ENCODE peak calls at places on chromosome 4, in nine cellular contexts. G, R, C, X, U, S, F, K and Q are unnamed samples.

GRCh38 chr4:38821739-38822138 is 17.1 kb upstream of the TLR1 start:
- DNase-seq in F (no peak), C (no peak), G (no peak), X (no peak), U (no peak), R (no peak), K (no peak), S (no peak), Q (no peak)

GRCh38 chr4:69881173-69881773 is 21.3 kb upstream of the SULT1E1 start:
- DNase-seq in S (peak; percentile 40), C (no peak), G (no peak), U (peak; percentile 13), R (peak; percentile 53), X (peak; percentile 44), F (no peak), K (peak; percentile 33), Q (peak; percentile 3)

GRCh38 chr4:173883821-173884220 is 353.8 kb upstream of the HAND2 start:
- DNase-seq in F (no peak), R (no peak), K (no peak), U (no peak), C (no peak), G (no peak), X (no peak), S (no peak), Q (no peak)

GRCh38 chr4:80215449-80216052 is 18.2 kb downstream of the PRDM8 start:
- DNase-seq in S (no peak), G (no peak), F (no peak), X (peak; percentile 46), K (no peak), U (no peak), C (no peak), R (peak; percentile 14), Q (no peak)

GRCh38 chr4:5500165-5500564 is 208.2 kb downstream of the EVC2 start:
- DNase-seq in C (no peak), K (no peak), F (no peak), G (no peak), S (peak; percentile 32), R (no peak), U (no peak), X (no peak), Q (no peak)

GRCh38 chr4:147969573-147969972 is 237.7 kb downstream of the ARHGAP10 start:
- DNase-seq in S (no peak), C (no peak), K (no peak), R (peak; percentile 18), F (no peak), U (no peak), X (no peak), G (no peak), Q (no peak)

GRCh38 chr4:70603856-70604255 is 11.8 kb downstream of the AMBN start:
- DNase-seq in F (no peak), G (no peak), R (no peak), K (no peak), C (no peak), S (no peak), X (peak; percentile 50), U (no peak), Q (no peak)

GRCh38 chr4:33297091-33297490 is 2576.9 kb downstream of the PCDH7 start:
- DNase-seq in F (no peak), S (no peak), U (no peak), G (no peak), X (no peak), C (no peak), R (no peak), K (no peak), Q (no peak)

GRCh38 chr4:81905966-81906365 is 434.3 kb upstream of the RASGEF1B start:
- DNase-seq in X (no peak), U (no peak), K (no peak), S (no peak), C (peak; percentile 6), G (no peak), F (peak; percentile 7), R (peak; percentile 35), Q (no peak)

GRCh38 chr4:95051689-95052026 is 293.9 kb downstream of the BMPR1B start:
- DNase-seq in X (no peak), U (no peak), C (no peak), R (no peak), K (no peak), S (no peak), G (no peak), F (no peak), Q (no peak)

GRCh38 chr4:36392049-36392448 is 110.6 kb downstream of the DTHD1 start:
- DNase-seq in C (no peak), X (no peak), F (no peak), U (no peak), R (no peak), K (no peak), S (no peak), G (no peak), Q (no peak)

GRCh38 chr4:144732584-144733130 is 86.7 kb downstream of the HHIP start:
- DNase-seq in C (no peak), U (no peak), G (no peak), S (no peak), X (peak; percentile 48), K (no peak), R (no peak), F (no peak), Q (no peak)

GRCh38 chr4:140095694-140096482 is 58.1 kb downstream of the MAML3 start:
- DNase-seq in X (peak; percentile 63), S (peak; percentile 98), K (peak; percentile 63), R (no peak), U (peak; percentile 31), F (peak; percentile 78), C (no peak), G (no peak), Q (peak; percentile 62)

GRCh38 chr4:180031330-180031729 is 2211.9 kb upstream of the TENM3 start:
- DNase-seq in U (no peak), C (no peak), R (no peak), F (no peak), X (no peak), K (no peak), G (no peak), S (no peak), Q (no peak)

GRCh38 chr4:17120761-17121160 is 222.3 kb upstream of the LDB2 start:
- DNase-seq in R (no peak), U (no peak), S (no peak), X (no peak), F (no peak), C (no peak), G (no peak), K (no peak), Q (no peak)

GRCh38 chr4:62881901-62882300 is 1527.3 kb downstream of the TECRL start:
- DNase-seq in G (no peak), F (no peak), X (no peak), K (no peak), S (no peak), R (no peak), C (no peak), U (no peak), Q (no peak)

GRCh38 chr4:38193464-38193863 is 233.3 kb downstream of the PTTG2 start:
- DNase-seq in C (no peak), G (no peak), F (no peak), U (no peak), X (no peak), K (no peak), S (no peak), R (no peak), Q (no peak)

GRCh38 chr4:176883108-176883550 is 90.4 kb upstream of the VEGFC start:
- DNase-seq in K (no peak), C (no peak), F (no peak), X (no peak), R (no peak), S (peak; percentile 64), U (no peak), G (no peak), Q (no peak)

GRCh38 chr4:174107749-174108354 is 175.6 kb downstream of the FBXO8 start:
- DNase-seq in K (no peak), S (no peak), C (no peak), X (no peak), F (no peak), G (no peak), U (no peak), R (no peak), Q (no peak)

GRCh38 chr4:118756958-118757357 is 71.8 kb downstream of the METTL14 start:
- DNase-seq in G (no peak), F (no peak), S (no peak), X (no peak), U (no peak), R (no peak), K (no peak), C (no peak), Q (no peak)

GRCh38 chr4:184599492-184600135 is 49.6 kb downstream of the CASP3 start:
- DNase-seq in G (no peak), C (no peak), F (no peak), R (no peak), S (no peak), U (no peak), X (peak; percentile 65), K (no peak), Q (no peak)

GRCh38 chr4:5821665-5822358 is 71.1 kb downstream of the CRMP1 start:
- DNase-seq in C (no peak), U (no peak), G (no peak), X (no peak), F (no peak), R (no peak), K (no peak), S (peak; percentile 11), Q (no peak)

GRCh38 chr4:159283697-159284492 is 181.0 kb downstream of the RAPGEF2 start:
- DNase-seq in K (no peak), C (no peak), U (no peak), G (no peak), X (peak; percentile 23), R (no peak), S (peak; percentile 51), F (no peak), Q (no peak)

GRCh38 chr4:67545996-67546356 is 673 bp upstream of the CENPC start:
- DNase-seq in R (peak; percentile 18), U (no peak), G (no peak), C (no peak), X (no peak), F (no peak), K (no peak), S (no peak), Q (no peak)

GRCh38 chr4:153113838-153114105 is 90.5 kb upstream of the TRIM2 start:
- DNase-seq in U (no peak), G (no peak), C (no peak), R (no peak), X (no peak), F (no peak), K (no peak), S (no peak), Q (no peak)

GRCh38 chr4:13821522-13821921 is 194.0 kb upstream of the BOD1L1 start:
- DNase-seq in K (no peak), R (no peak), F (no peak), S (peak; percentile 5), U (no peak), C (no peak), X (no peak), G (no peak), Q (no peak)

GRCh38 chr4:55830741-55831140 is 11.2 kb downstream of the EXOC1L start:
- DNase-seq in S (no peak), G (no peak), X (no peak), K (no peak), F (no peak), C (no peak), U (no peak), R (no peak), Q (no peak)

GRCh38 chr4:1510931-1511330 is 104.7 kb upstream of the NKX1-1 start:
- DNase-seq in F (no peak), K (no peak), X (no peak), C (no peak), R (no peak), U (no peak), G (no peak), S (no peak), Q (no peak)

GRCh38 chr4:15250021-15250441 is 177.8 kb upstream of the C1QTNF7 start:
- DNase-seq in R (no peak), C (no peak), K (no peak), U (no peak), X (peak; percentile 44), F (no peak), G (no peak), S (no peak), Q (no peak)

GRCh38 chr4:36303430-36304137 is 22.2 kb downstream of the DTHD1 start:
- DNase-seq in G (no peak), R (no peak), X (no peak), C (no peak), S (no peak), F (no peak), K (no peak), U (no peak), Q (no peak)

GRCh38 chr4:109009909-109010308 is 247.1 kb upstream of the ETNPPL start:
- DNase-seq in C (no peak), U (no peak), X (peak; percentile 49), S (no peak), K (no peak), F (no peak), G (no peak), R (no peak), Q (no peak)